ENCODE peak calls at places on chromosomes 7 and 10, in six cellular contexts. B is NCI-H510A treated with DMSO at 0.1 percent for 48 hours; W is NCI-H2081; Y is NCI-H748 treated with DMSO at 0.1 percent for 48 hours; M is stimulated activated effector memory CD8-positive, alpha-beta T cell treated with anti-CD3 and anti-CD28 coated beads, Interleukin-12 subunit alpha, Interleukin-12 subunit beta, amount 100 ng/mL, for 72 hours; Q is HTR-8/SVneo. C is an unnamed sample.

GRCh38 chr7:137874390-137874789 is 27.6 kb upstream of the DGKI start:
- DNase-seq in B (no peak), W (no peak), Y (no peak), M (no peak), Q (peak), C (no peak)

GRCh38 chr7:43516581-43517342 is 66.1 kb upstream of the STK17A start:
- DNase-seq in B (no peak), W (no peak), Y (no peak), M (no peak), Q (no peak), C (no peak)

GRCh38 chr10:111560042-111560441 is 483.2 kb downstream of the ADRA2A start:
- DNase-seq in B (no peak), W (no peak), Y (no peak), M (no peak), Q (no peak), C (no peak)

GRCh38 chr7:137682596-137682995 is 164.2 kb downstream of the DGKI start:
- DNase-seq in B (no peak), W (no peak), Y (no peak), M (no peak), Q (no peak), C (no peak)

GRCh38 chr10:100788027-100788900 is 42.9 kb downstream of the PAX2 start:
- DNase-seq in B (no peak), W (no peak), Y (no peak), M (no peak), Q (no peak), C (no peak)

GRCh38 chr7:17099083-17099973 is 199.1 kb upstream of the AHR start:
- DNase-seq in B (no peak), W (no peak), Y (no peak), M (no peak), Q (no peak), C (no peak)

GRCh38 chr7:106522691-106523090 is 138.3 kb downstream of the CCDC71L start:
- DNase-seq in B (no peak), W (no peak), Y (no peak), M (no peak), Q (no peak), C (no peak)

GRCh38 chr7:73904219-73905136 is 43.5 kb downstream of the TMEM270 start:
- DNase-seq in B (no peak), W (no peak), Y (no peak), M (no peak), Q (no peak), C (no peak)

GRCh38 chr7:120856621-120857352 is 1.2 kb downstream of the TSPAN12 start:
- DNase-seq in B (peak), W (peak), Y (peak), M (no peak), Q (peak), C (no peak)

GRCh38 chr7:130960208-130960988 is 226.4 kb upstream of the KLF14 start:
- DNase-seq in B (no peak), W (no peak), Y (no peak), M (no peak), Q (peak), C (no peak)

GRCh38 chr10:77531441-77532001 is 106.1 kb downstream of the KCNMA1 start:
- DNase-seq in B (no peak), W (no peak), Y (peak), M (no peak), Q (peak), C (no peak)

GRCh38 chr7:22564511-22565045 is 64.6 kb upstream of the STEAP1B start:
- DNase-seq in B (no peak), W (no peak), Y (no peak), M (no peak), Q (no peak), C (no peak)

GRCh38 chr7:45157653-45158401 is at the start of gene RAMP3:
- DNase-seq in B (no peak), W (no peak), Y (no peak), M (no peak), Q (no peak), C (no peak)

GRCh38 chr10:43265799-43266721 is 805 bp downstream of the RASGEF1A start:
- DNase-seq in B (no peak), W (no peak), Y (no peak), M (no peak), Q (peak), C (no peak)

GRCh38 chr7:150716368-150716767 is at the start of gene GIMAP1:
- DNase-seq in B (no peak), W (no peak), Y (no peak), M (no peak), Q (no peak), C (peak)

GRCh38 chr10:98041352-98042043 is 11.1 kb upstream of the CRTAC1 start:
- DNase-seq in B (peak), W (peak), Y (peak), M (peak), Q (peak), C (no peak)

GRCh38 chr10:44516941-44517340 is 132.0 kb upstream of the CXCL12 start:
- DNase-seq in B (no peak), W (no peak), Y (no peak), M (no peak), Q (no peak), C (no peak)

GRCh38 chr7:107854989-107855388 is 36.0 kb upstream of the DLD start:
- DNase-seq in B (no peak), W (no peak), Y (no peak), M (no peak), Q (no peak), C (no peak)

GRCh38 chr10:110993024-110993693 is 73.8 kb downstream of the SHOC2 start:
- DNase-seq in B (no peak), W (no peak), Y (no peak), M (no peak), Q (peak), C (no peak)

GRCh38 chr7:8418627-8419245 is 14.7 kb upstream of the NXPH1 start:
- DNase-seq in B (peak), W (peak), Y (peak), M (peak), Q (peak), C (peak)

GRCh38 chr10:113273151-113273876 is 279.5 kb upstream of the HABP2 start:
- DNase-seq in B (no peak), W (no peak), Y (no peak), M (no peak), Q (no peak), C (peak)

GRCh38 chr7:104431930-104432329 is 103.5 kb downstream of the LHFPL3 start:
- DNase-seq in B (no peak), W (no peak), Y (no peak), M (no peak), Q (no peak), C (no peak)

GRCh38 chr7:21504021-21504420 is 38.8 kb upstream of the DNAH11 start:
- DNase-seq in B (peak), W (no peak), Y (peak), M (no peak), Q (no peak), C (no peak)

GRCh38 chr10:71854031-71854430 is 3.0 kb upstream of the PSAP start:
- DNase-seq in B (no peak), W (no peak), Y (no peak), M (no peak), Q (no peak), C (no peak)

GRCh38 chr7:1895664-1896515 is 225.8 kb downstream of the ELFN1 start:
- DNase-seq in B (no peak), W (no peak), Y (no peak), M (no peak), Q (no peak), C (no peak)

GRCh38 chr7:31410265-31410664 is 69.7 kb upstream of the NEUROD6 start:
- DNase-seq in B (no peak), W (no peak), Y (no peak), M (no peak), Q (no peak), C (no peak)

GRCh38 chr10:78491812-78492211 is 458.1 kb downstream of the RPS24 start:
- DNase-seq in B (no peak), W (no peak), Y (no peak), M (no peak), Q (no peak), C (peak)

GRCh38 chr7:35869810-35870209 is 69.0 kb downstream of the SEPTIN7 start:
- DNase-seq in B (no peak), W (no peak), Y (no peak), M (no peak), Q (no peak), C (no peak)

GRCh38 chr10:71695502-71696476 is 23.8 kb downstream of the C10orf105 start:
- DNase-seq in B (no peak), W (no peak), Y (no peak), M (no peak), Q (no peak), C (no peak)

GRCh38 chr10:43294241-43294658 is 27.4 kb upstream of the RASGEF1A start:
- DNase-seq in B (no peak), W (no peak), Y (no peak), M (no peak), Q (no peak), C (no peak)

GRCh38 chr7:152956006-152956405 is 196.5 kb downstream of the ACTR3B start:
- DNase-seq in B (no peak), W (no peak), Y (no peak), M (no peak), Q (no peak), C (no peak)

GRCh38 chr10:14220026-14220425 is 110.7 kb downstream of the FRMD4A start:
- DNase-seq in B (no peak), W (no peak), Y (no peak), M (no peak), Q (no peak), C (no peak)

GRCh38 chr10:44240766-44241165 is 144.1 kb downstream of the CXCL12 start:
- DNase-seq in B (no peak), W (no peak), Y (no peak), M (no peak), Q (no peak), C (no peak)

GRCh38 chr10:128463991-128464755 is 337.9 kb upstream of the MKI67 start:
- DNase-seq in B (peak), W (no peak), Y (no peak), M (no peak), Q (no peak), C (no peak)

GRCh38 chr7:132656846-132657776 is 80.8 kb upstream of the PLXNA4 start:
- DNase-seq in B (peak), W (no peak), Y (no peak), M (no peak), Q (no peak), C (peak)

C was measured in GDM1.